ENCODE peak calls at places on chromosomes 1 and 21, in four cellular contexts. S is WTC11; Z is RWPE1; V is activated CD4-positive, alpha-beta T cell treated with anti-CD3 and anti-CD28 coated beads, Interleukin-2, amount 10 ng/mL, durations not matched to agents 7 days and 5 days. K is an unnamed sample.

GRCh38 chr21:33789697-33790096 is 125.9 kb downstream of the ATP5PO start:
- DNase-seq in S (no peak), Z (no peak), V (no peak), K (no peak)

GRCh38 chr1:117759535-117759934 is 153.7 kb downstream of the TENT5C start:
- DNase-seq in S (no peak), Z (no peak), V (no peak), K (no peak)

GRCh38 chr1:245255783-245256182 is 101.0 kb downstream of the KIF26B start:
- DNase-seq in S (no peak), Z (no peak), V (no peak), K (no peak)

GRCh38 chr1:33331444-33332356 is 10.8 kb upstream of the A3GALT2 start:
- DNase-seq in S (no peak), Z (no peak), V (no peak), K (no peak)

GRCh38 chr21:36835383-36835795 is 131.1 kb downstream of the HLCS start:
- DNase-seq in S (no peak), Z (no peak), V (no peak), K (no peak)

GRCh38 chr1:211642870-211643269 is 32.6 kb downstream of the NEK2 start:
- DNase-seq in S (no peak), Z (no peak), V (no peak), K (no peak)

GRCh38 chr21:38075833-38076567 is 159.7 kb upstream of the KCNJ6 start:
- DNase-seq in S (no peak), Z (no peak), V (no peak), K (no peak)

GRCh38 chr21:45460611-45461368 is 55.8 kb downstream of the COL18A1 start:
- DNase-seq in S (no peak), Z (no peak), V (no peak), K (no peak)

GRCh38 chr1:8598060-8598724 is 219.2 kb downstream of the RERE start:
- DNase-seq in S (no peak), Z (no peak), V (no peak), K (peak; percentile 38)

GRCh38 chr1:97423397-97423796 is 497.4 kb downstream of the DPYD start:
- DNase-seq in S (no peak), Z (no peak), V (no peak), K (no peak)

GRCh38 chr1:33660244-33660643 is 187.8 kb downstream of the ZSCAN20 start:
- DNase-seq in S (no peak), Z (no peak), V (no peak), K (no peak)

GRCh38 chr1:172671591-172671990 is 12.7 kb downstream of the FASLG start:
- DNase-seq in S (no peak), Z (peak; percentile 21), V (no peak), K (peak; percentile 54)

GRCh38 chr1:213123532-213123931 is 72.5 kb downstream of the RPS6KC1 start:
- DNase-seq in S (no peak), Z (peak; percentile 36), V (no peak), K (peak; percentile 83)

GRCh38 chr1:85936057-85936456 is 220.5 kb downstream of the COL24A1 start:
- DNase-seq in S (no peak), Z (no peak), V (no peak), K (no peak)

GRCh38 chr1:10936998-10937901 is 75.2 kb upstream of the TARDBP start:
- DNase-seq in S (no peak), Z (no peak), V (no peak), K (no peak)

GRCh38 chr1:163248064-163248463 is 45.3 kb upstream of the RGS5 start:
- DNase-seq in S (no peak), Z (no peak), V (no peak), K (no peak)

GRCh38 chr21:33394260-33394659 is 9.0 kb upstream of the IFNGR2 start:
- DNase-seq in S (no peak), Z (no peak), V (no peak), K (peak; percentile 23)

GRCh38 chr1:155305881-155306391 is 2.7 kb upstream of the FDPS start:
- DNase-seq in S (no peak), Z (no peak), V (no peak), K (no peak)

GRCh38 chr1:37473431-37474050 is 839 bp upstream of the ZC3H12A start:
- DNase-seq in S (no peak), Z (peak; percentile 46), V (peak; percentile 60), K (peak; percentile 43)

GRCh38 chr1:22794691-22795090 is 84.1 kb downstream of the EPHB2 start:
- DNase-seq in S (no peak), Z (no peak), V (no peak), K (no peak)

GRCh38 chr1:10429868-10430215 is 391 bp upstream of the CENPS start:
- DNase-seq in S (no peak), Z (no peak), V (peak; percentile 47), K (peak; percentile 32)

GRCh38 chr1:225760531-225760930 is 17.1 kb upstream of the SRP9 start:
- DNase-seq in S (no peak), Z (no peak), V (no peak), K (no peak)

GRCh38 chr1:59477286-59477685 is 180.4 kb downstream of the FGGY start:
- DNase-seq in S (no peak), Z (peak; percentile 69), V (peak; percentile 20), K (peak; percentile 50)

GRCh38 chr1:1604374-1605033 is 4.6 kb upstream of the FNDC10 start:
- DNase-seq in S (no peak), Z (no peak), V (no peak), K (no peak)

GRCh38 chr1:96834986-96835385 is 113.4 kb downstream of the PTBP2 start:
- DNase-seq in S (no peak), Z (no peak), V (no peak), K (no peak)

GRCh38 chr1:1169429-1170214 is 4.1 kb upstream of the TTLL10 start:
- DNase-seq in S (peak; percentile 13), Z (no peak), V (no peak), K (no peak)

GRCh38 chr1:17117451-17118265 is 1.6 kb downstream of the PADI2 start:
- DNase-seq in S (no peak), Z (no peak), V (no peak), K (no peak)

GRCh38 chr1:116585886-116586285 is 15.1 kb upstream of the CD58 start:
- DNase-seq in S (no peak), Z (no peak), V (no peak), K (no peak)

GRCh38 chr1:244920911-244921310 is 56.6 kb upstream of the HNRNPU start:
- DNase-seq in S (no peak), Z (no peak), V (no peak), K (no peak)

GRCh38 chr1:246798606-246799496 is 74.6 kb downstream of the SCCPDH start:
- DNase-seq in S (no peak), Z (no peak), V (no peak), K (no peak)

GRCh38 chr1:113617438-113618141 is 141.7 kb downstream of the PHTF1 start:
- DNase-seq in S (no peak), Z (no peak), V (no peak), K (peak; percentile 28)

GRCh38 chr1:149962039-149962647 is 25.5 kb upstream of the MTMR11 start:
- DNase-seq in S (peak; percentile 29), Z (peak; percentile 50), V (peak; percentile 68), K (peak; percentile 82)

GRCh38 chr21:42521384-42521783 is 7.7 kb downstream of the SLC37A1 start:
- DNase-seq in S (no peak), Z (no peak), V (no peak), K (no peak)

GRCh38 chr1:28127617-28128257 is 39.3 kb upstream of the EYA3 start:
- DNase-seq in S (no peak), Z (no peak), V (no peak), K (no peak)

K was measured in epithelial cell of esophagus.